ENCODE peak calls at places on chromosomes 16 and 17, in four cellular contexts. One of them, this sample, is unnamed.

GRCh38 chr17:15301845-15302244 is 36.7 kb upstream of the PMP22 start:
- DNase-seq in lower leg skin: no peak
- DNase-seq in mucosa of descending colon: no peak
- DNase-seq in upper lobe of right lung: no peak
- DNase-seq in this sample: no peak

GRCh38 chr17:12623220-12623848 is 42.4 kb upstream of the MYOCD start:
- DNase-seq in lower leg skin: no peak
- DNase-seq in mucosa of descending colon: no peak
- DNase-seq in upper lobe of right lung: no peak
- DNase-seq in this sample: no peak

GRCh38 chr17:82022310-82022980 is at the start of gene CENPX:
- DNase-seq in lower leg skin: no peak
- DNase-seq in mucosa of descending colon: no peak
- DNase-seq in upper lobe of right lung: no peak
- DNase-seq in this sample: no peak

GRCh38 chr17:40448213-40448638 is 5.0 kb downstream of the IGFBP4 start:
- DNase-seq in lower leg skin: peak
- DNase-seq in mucosa of descending colon: peak
- DNase-seq in upper lobe of right lung: no peak
- DNase-seq in this sample: no peak

GRCh38 chr17:14427914-14428639 is 127.2 kb downstream of the HS3ST3B1 start:
- DNase-seq in lower leg skin: no peak
- DNase-seq in mucosa of descending colon: peak
- DNase-seq in upper lobe of right lung: no peak
- DNase-seq in this sample: no peak

GRCh38 chr17:49722066-49722465 is 14.3 kb upstream of the SLC35B1 start:
- DNase-seq in lower leg skin: no peak
- DNase-seq in mucosa of descending colon: no peak
- DNase-seq in upper lobe of right lung: no peak
- DNase-seq in this sample: no peak

GRCh38 chr16:47971225-47971624 is 184.6 kb downstream of the ABCC12 start:
- DNase-seq in lower leg skin: no peak
- DNase-seq in mucosa of descending colon: no peak
- DNase-seq in upper lobe of right lung: no peak
- DNase-seq in this sample: no peak

GRCh38 chr17:72022328-72022727 is 98.5 kb upstream of the SOX9 start:
- DNase-seq in lower leg skin: no peak
- DNase-seq in mucosa of descending colon: no peak
- DNase-seq in upper lobe of right lung: no peak
- DNase-seq in this sample: no peak

GRCh38 chr17:82463881-82464566 is 5.5 kb downstream of the NARF start:
- DNase-seq in lower leg skin: no peak
- DNase-seq in mucosa of descending colon: no peak
- DNase-seq in upper lobe of right lung: no peak
- DNase-seq in this sample: no peak

GRCh38 chr17:63439682-63440081 is 6.4 kb downstream of the CYB561 start:
- DNase-seq in lower leg skin: no peak
- DNase-seq in mucosa of descending colon: no peak
- DNase-seq in upper lobe of right lung: no peak
- DNase-seq in this sample: peak

GRCh38 chr16:8716592-8716991 is 42.2 kb downstream of the ABAT start:
- DNase-seq in lower leg skin: no peak
- DNase-seq in mucosa of descending colon: no peak
- DNase-seq in upper lobe of right lung: no peak
- DNase-seq in this sample: no peak

GRCh38 chr17:83155128-83156081 is 76.0 kb downstream of the METRNL start:
- DNase-seq in lower leg skin: peak
- DNase-seq in mucosa of descending colon: no peak
- DNase-seq in upper lobe of right lung: peak
- DNase-seq in this sample: peak

GRCh38 chr17:48513653-48514482 is 16.9 kb downstream of the HOXB1 start:
- DNase-seq in lower leg skin: no peak
- DNase-seq in mucosa of descending colon: no peak
- DNase-seq in upper lobe of right lung: no peak
- DNase-seq in this sample: no peak

GRCh38 chr17:47966079-47966519 is 4.8 kb upstream of the CDK5RAP3 start:
- DNase-seq in lower leg skin: no peak
- DNase-seq in mucosa of descending colon: peak
- DNase-seq in upper lobe of right lung: no peak
- DNase-seq in this sample: no peak

GRCh38 chr17:73304971-73305786 is 6.6 kb downstream of the CDC42EP4 start:
- DNase-seq in lower leg skin: no peak
- DNase-seq in mucosa of descending colon: peak
- DNase-seq in upper lobe of right lung: peak
- DNase-seq in this sample: peak

GRCh38 chr16:22955461-22956145 is 141.6 kb downstream of the HS3ST2 start:
- DNase-seq in lower leg skin: peak
- DNase-seq in mucosa of descending colon: no peak
- DNase-seq in upper lobe of right lung: no peak
- DNase-seq in this sample: no peak

GRCh38 chr16:886802-887731 is 83.7 kb downstream of the LMF1 start:
- DNase-seq in lower leg skin: no peak
- DNase-seq in mucosa of descending colon: no peak
- DNase-seq in upper lobe of right lung: no peak
- DNase-seq in this sample: no peak
- H3K4me3 ChIP-seq in lower leg skin: no peak
- H3K4me3 ChIP-seq in mucosa of descending colon: no peak
- H3K4me3 ChIP-seq in upper lobe of right lung: no peak
- H3K4me3 ChIP-seq in this sample: no peak

DNA sequence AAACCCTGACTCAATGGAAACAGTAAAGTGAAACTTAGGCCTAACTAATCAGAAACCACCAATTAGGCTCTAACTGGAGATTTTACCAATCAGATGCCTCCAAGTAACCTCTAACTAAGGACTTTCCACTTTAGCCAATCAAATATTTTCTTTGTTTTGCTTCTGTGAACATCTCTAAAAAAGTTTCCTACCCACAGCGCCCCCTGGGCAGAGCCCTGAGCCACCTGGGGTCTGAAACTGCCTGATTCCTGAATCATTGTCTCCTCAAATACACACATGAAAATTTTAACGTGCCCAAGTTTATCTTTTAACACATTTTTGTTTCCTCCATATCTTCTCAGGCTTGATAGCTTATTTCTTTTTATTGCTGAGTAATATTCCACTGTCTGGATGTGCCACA is 19.0 kb downstream of the ADAD2 start:
- DNase-seq in lower leg skin: no peak
- DNase-seq in mucosa of descending colon: no peak
- DNase-seq in upper lobe of right lung: no peak
- DNase-seq in this sample: no peak
- TF ChIP-seq CTCF in lower leg skin: no peak
- TF ChIP-seq CTCF in mucosa of descending colon: no peak
- TF ChIP-seq CTCF in upper lobe of right lung: no peak
- TF ChIP-seq CTCF in this sample: no peak

GRCh38 chr17:75036643-75037268 is 10.0 kb downstream of the ATP5PD start:
- DNase-seq in lower leg skin: peak
- DNase-seq in mucosa of descending colon: peak
- DNase-seq in upper lobe of right lung: peak
- DNase-seq in this sample: peak
- H3K4me3 ChIP-seq in lower leg skin: no peak
- H3K4me3 ChIP-seq in mucosa of descending colon: no peak
- H3K4me3 ChIP-seq in upper lobe of right lung: no peak
- H3K4me3 ChIP-seq in this sample: no peak

DNA sequence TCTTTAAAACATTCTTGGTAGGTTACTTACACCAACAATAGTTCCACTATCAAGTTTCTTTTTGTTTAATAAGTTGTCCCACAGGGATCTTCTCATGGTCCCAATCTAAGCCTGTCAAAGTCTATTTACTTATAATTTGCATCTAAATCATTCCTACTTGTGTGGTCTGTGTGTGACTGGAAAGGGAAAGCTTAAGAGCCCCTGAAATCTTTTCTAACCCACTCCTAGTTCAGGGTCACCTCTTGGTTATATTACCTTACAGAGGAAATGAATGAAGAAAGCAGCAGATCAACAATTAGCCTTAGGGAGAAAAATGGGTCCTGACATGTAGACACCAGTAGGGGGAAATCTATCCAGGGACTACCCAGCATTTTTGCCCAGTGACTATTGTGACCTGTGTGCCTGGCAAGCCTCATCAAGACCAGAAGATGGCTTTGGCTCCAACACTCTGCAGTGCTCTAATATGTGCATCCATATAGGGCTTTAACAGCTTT is 110.4 kb upstream of the HAS3 start:
- DNase-seq in lower leg skin: peak
- DNase-seq in mucosa of descending colon: peak
- DNase-seq in upper lobe of right lung: no peak
- DNase-seq in this sample: peak
- TF ChIP-seq CTCF in lower leg skin: no peak
- TF ChIP-seq CTCF in mucosa of descending colon: no peak
- TF ChIP-seq CTCF in upper lobe of right lung: peak
- TF ChIP-seq CTCF in this sample: peak

GRCh38 chr16:85288869-85289660 is 176.8 kb upstream of the CIBAR2 start:
- DNase-seq in lower leg skin: no peak
- DNase-seq in mucosa of descending colon: peak
- DNase-seq in upper lobe of right lung: no peak
- DNase-seq in this sample: no peak

GRCh38 chr16:85288341-85288868 is 176.1 kb upstream of the CIBAR2 start:
- DNase-seq in lower leg skin: no peak
- DNase-seq in mucosa of descending colon: no peak
- DNase-seq in upper lobe of right lung: no peak
- DNase-seq in this sample: no peak

GRCh38 chr16:85285681-85286065 is 173.4 kb upstream of the CIBAR2 start:
- DNase-seq in lower leg skin: no peak
- DNase-seq in mucosa of descending colon: no peak
- DNase-seq in upper lobe of right lung: no peak
- DNase-seq in this sample: peak

GRCh38 chr16:85286066-85286712 is 173.9 kb upstream of the CIBAR2 start:
- DNase-seq in lower leg skin: peak
- DNase-seq in mucosa of descending colon: no peak
- DNase-seq in upper lobe of right lung: no peak
- DNase-seq in this sample: peak

GRCh38 chr16:85286970-85287814 is 174.9 kb upstream of the CIBAR2 start:
- DNase-seq in lower leg skin: peak
- DNase-seq in mucosa of descending colon: no peak
- DNase-seq in upper lobe of right lung: no peak
- DNase-seq in this sample: peak
- H3K4me3 ChIP-seq in lower leg skin: no peak
- H3K4me3 ChIP-seq in mucosa of descending colon: no peak
- H3K4me3 ChIP-seq in upper lobe of right lung: no peak
- H3K4me3 ChIP-seq in this sample: peak

GRCh38 chr16:57473176-57473840 is 10.8 kb downstream of the POLR2C start:
- DNase-seq in lower leg skin: no peak
- DNase-seq in mucosa of descending colon: no peak
- DNase-seq in upper lobe of right lung: no peak
- DNase-seq in this sample: no peak
- TF ChIP-seq CTCF in lower leg skin: no peak
- TF ChIP-seq CTCF in mucosa of descending colon: no peak
- TF ChIP-seq CTCF in upper lobe of right lung: no peak
- TF ChIP-seq CTCF in this sample: no peak

GRCh38 chr17:1186923-1187771 is 7.4 kb upstream of the ABR start:
- DNase-seq in lower leg skin: peak
- DNase-seq in mucosa of descending colon: peak
- DNase-seq in upper lobe of right lung: peak
- DNase-seq in this sample: peak
- H3K4me3 ChIP-seq in lower leg skin: no peak
- H3K4me3 ChIP-seq in mucosa of descending colon: no peak
- H3K4me3 ChIP-seq in upper lobe of right lung: peak
- H3K4me3 ChIP-seq in this sample: no peak

DNA sequence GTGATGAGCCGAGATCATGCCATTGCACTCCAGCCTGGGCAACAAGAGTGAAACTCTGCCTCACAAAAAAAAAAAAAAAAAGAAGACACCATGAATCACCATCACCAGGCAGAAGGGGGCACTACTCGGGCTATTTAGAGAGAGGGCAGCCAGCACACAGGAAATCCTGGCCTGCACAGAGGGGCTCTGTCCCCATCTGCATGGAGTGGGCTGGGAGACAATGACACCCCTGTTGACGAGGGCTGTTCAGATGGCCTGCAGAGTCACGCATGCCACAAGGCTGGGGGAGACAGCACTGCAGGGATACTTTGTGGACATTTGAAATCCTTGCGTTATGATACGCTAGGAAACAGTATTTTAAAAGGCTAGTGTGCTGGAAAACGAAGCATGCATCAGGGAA is 48.3 kb downstream of the CUEDC1 start:
- DNase-seq in lower leg skin: no peak
- DNase-seq in mucosa of descending colon: no peak
- DNase-seq in upper lobe of right lung: no peak
- DNase-seq in this sample: no peak
- TF ChIP-seq CTCF in lower leg skin: no peak
- TF ChIP-seq CTCF in mucosa of descending colon: no peak
- TF ChIP-seq CTCF in upper lobe of right lung: no peak
- TF ChIP-seq CTCF in this sample: peak

GRCh38 chr16:3998793-3999478 is 117.3 kb downstream of the ADCY9 start:
- DNase-seq in lower leg skin: no peak
- DNase-seq in mucosa of descending colon: no peak
- DNase-seq in upper lobe of right lung: no peak
- DNase-seq in this sample: peak
- H3K4me3 ChIP-seq in lower leg skin: no peak
- H3K4me3 ChIP-seq in mucosa of descending colon: no peak
- H3K4me3 ChIP-seq in upper lobe of right lung: no peak
- H3K4me3 ChIP-seq in this sample: peak

This sample was measured in AG10803.